ENCODE peak calls at places on chromosomes 5 and 9, in four cellular contexts. P, J, H and V are unnamed samples.
A peak's percentile ranks its signal among the peaks of the same experiment; 100 is the strongest.

GRCh38 chr9:133742849-133743444 is 4.8 kb upstream of the SARDH start:
- DNase-seq in H (peak; percentile 84), P (peak; percentile 78), J (peak; percentile 71), V (peak; percentile 69)

GRCh38 chr9:137146527-137146918 is 7.6 kb downstream of the GRIN1 start:
- DNase-seq in H (no peak), P (no peak), J (no peak), V (no peak)

GRCh38 chr9:99231708-99232107 is 9.6 kb downstream of the SEC61B start:
- DNase-seq in H (peak; percentile 58), P (no peak), J (no peak), V (no peak)

GRCh38 chr5:17217421-17218352 is at the start of gene BASP1:
- DNase-seq in H (peak; percentile 85), J (peak; percentile 73), P (peak; percentile 80), V (peak; percentile 70)

GRCh38 chr5:159095218-159095617 is 4.5 kb downstream of the EBF1 start:
- DNase-seq in J (no peak), H (no peak), P (peak; percentile 55), V (peak; percentile 26)

GRCh38 chr5:36177715-36178556 is 26.0 kb downstream of the SKP2 start:
- DNase-seq in P (no peak), J (no peak), H (peak; percentile 57), V (no peak)

GRCh38 chr5:10779592-10779991 is 18.6 kb upstream of the DAP start:
- DNase-seq in J (no peak), H (no peak), P (no peak), V (no peak)

GRCh38 chr9:104747565-104748358 is at the start of gene NIPSNAP3A:
- DNase-seq in H (peak; percentile 88), J (peak; percentile 89), P (peak; percentile 91), V (peak; percentile 78)

GRCh38 chr5:60023255-60023654 is 129.7 kb upstream of the PDE4D start:
- DNase-seq in J (no peak), H (no peak), P (no peak), V (no peak)

GRCh38 chr9:7315746-7316457 is 483.7 kb downstream of the DMAC1 start:
- DNase-seq in J (no peak), P (no peak), H (no peak), V (peak; percentile 50)

DNA sequence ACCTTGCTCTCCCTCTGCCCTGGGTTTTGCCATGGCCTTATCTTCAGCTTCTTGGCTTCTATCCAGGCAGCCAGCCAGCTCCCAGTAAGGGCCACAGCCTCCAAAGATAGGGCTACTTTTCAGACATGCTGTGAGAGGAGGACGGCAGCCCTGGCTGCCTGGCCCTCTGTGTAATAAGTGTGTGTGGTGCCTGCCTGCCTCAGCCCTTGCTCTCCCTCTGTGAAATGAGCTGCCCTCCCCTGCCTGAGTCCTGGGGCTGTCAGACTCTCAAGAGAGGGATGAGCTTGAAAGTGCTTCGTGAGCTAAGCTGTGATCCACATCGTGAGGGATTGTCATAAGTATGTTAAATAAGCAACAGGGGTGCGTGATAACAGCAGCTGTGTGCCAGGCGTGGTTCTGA is 8.1 kb downstream of the NDST1 start:
- DNase-seq in P (peak; percentile 48), H (no peak), J (peak; percentile 56), V (no peak)
- H3K36me3 ChIP-seq in P (peaks cover 4% of the 10 kb centered on the region), H (no peaks in the 10 kb centered on the region), J (peaks cover 11% of the 10 kb centered on the region), V (no peaks in the 10 kb centered on the region)

GRCh38 chr5:87097664-87098063 is 170.0 kb upstream of the RASA1 start:
- DNase-seq in J (no peak), H (no peak), P (no peak), V (no peak)

GRCh38 chr5:87094833-87095232 is 172.8 kb upstream of the RASA1 start:
- DNase-seq in P (no peak), J (no peak), H (no peak), V (no peak)

GRCh38 chr5:87099246-87099914 is 168.3 kb upstream of the RASA1 start:
- DNase-seq in H (no peak), J (no peak), P (no peak), V (no peak)

GRCh38 chr5:87095787-87096186 is 171.9 kb upstream of the RASA1 start:
- DNase-seq in H (no peak), P (no peak), J (no peak), V (no peak)

DNA sequence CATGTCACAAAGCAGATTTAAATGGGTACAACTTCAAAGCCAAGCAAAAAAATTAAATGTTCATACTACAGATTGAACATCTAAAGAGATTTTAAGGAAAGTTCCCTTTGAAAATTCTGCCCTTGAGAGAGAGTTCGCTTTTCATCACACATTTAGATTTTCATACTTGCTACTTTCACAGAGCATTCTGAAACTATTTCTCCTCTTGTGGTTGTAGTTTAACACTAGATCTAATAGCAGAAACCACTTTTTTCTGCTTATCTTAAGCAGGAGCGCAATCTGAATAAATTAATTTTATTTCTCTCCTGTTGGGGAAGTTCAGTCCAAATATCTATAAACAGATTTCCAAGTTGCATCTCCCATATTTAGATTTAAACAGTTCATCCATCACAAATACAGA is 173.3 kb upstream of the RASA1 start:
- DNase-seq in J (no peak), P (no peak), H (no peak), V (no peak)
- TF ChIP-seq CTCF in J (no peak), P (no peak), H (no peak), V (no peak)

GRCh38 chr5:140245926-140246325 is 57.0 kb downstream of the PFDN1 start:
- DNase-seq in H (no peak), J (no peak), P (no peak), V (no peak)

GRCh38 chr5:140244525-140245025 is 58.3 kb downstream of the PFDN1 start:
- DNase-seq in J (peak; percentile 91), H (peak; percentile 89), P (peak; percentile 95), V (peak; percentile 92)

GRCh38 chr5:140246378-140247122 is 56.4 kb downstream of the PFDN1 start:
- DNase-seq in H (no peak), P (peak; percentile 72), J (peak; percentile 47), V (peak; percentile 71)

GRCh38 chr5:140243855-140244254 is 59.0 kb downstream of the PFDN1 start:
- DNase-seq in P (no peak), H (no peak), J (no peak), V (no peak)

DNA sequence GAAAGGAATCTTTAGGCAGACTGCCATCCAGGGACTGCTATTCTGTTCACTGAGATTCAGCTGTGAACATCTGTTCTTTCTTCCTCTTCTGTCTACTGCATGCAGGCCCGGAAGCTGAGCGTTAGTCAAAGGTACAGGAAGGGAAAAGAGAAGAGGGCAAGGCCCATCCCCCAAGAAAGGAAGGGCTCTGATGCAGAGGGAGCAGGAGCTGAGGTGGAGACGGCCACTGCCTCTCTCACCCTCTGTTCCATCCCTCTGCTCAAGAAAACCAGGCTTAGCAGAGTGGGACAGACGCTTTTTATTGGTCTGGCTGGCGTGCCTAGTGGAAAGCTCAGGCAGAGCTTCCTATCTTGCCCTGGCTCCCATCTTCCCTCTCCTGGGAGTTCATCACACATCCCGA is 57.5 kb downstream of the PFDN1 start:
- DNase-seq in P (no peak), H (peak; percentile 79), J (no peak), V (no peak)
- H3K27ac ChIP-seq in P (peak overlapping the region; percentile 88), H (peak overlapping the region; percentile 70), J (peak overlapping the region; percentile 92), V (peak overlapping the region; percentile 65)

DNA sequence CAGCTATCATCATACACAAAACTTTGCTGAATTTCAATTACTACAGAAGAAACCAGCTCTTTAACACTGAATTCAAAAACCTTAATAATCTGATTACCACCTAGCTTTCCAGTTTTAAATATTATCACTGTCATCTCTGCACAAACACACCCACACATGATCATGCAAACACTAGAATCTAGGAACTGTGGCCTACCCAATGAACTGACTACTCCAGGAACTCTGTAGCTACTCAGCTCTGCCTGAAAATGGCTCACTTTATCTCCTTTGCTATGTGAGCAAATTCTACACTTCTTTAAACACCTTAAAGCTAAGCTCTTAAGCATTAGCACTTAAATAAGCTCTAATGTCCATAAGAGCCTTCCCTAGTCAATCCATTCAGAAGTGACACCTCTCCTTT is 123.3 kb upstream of the DPYSL3 start:
- DNase-seq in P (no peak), J (no peak), H (no peak), V (no peak)
- H3K36me3 ChIP-seq in P (no peaks in the 10 kb centered on the region), J (no peaks in the 10 kb centered on the region), H (no peaks in the 10 kb centered on the region), V (no peaks in the 10 kb centered on the region)

GRCh38 chr5:145797336-145797735 is 37.8 kb downstream of the PRELID2 start:
- DNase-seq in J (no peak), P (no peak), H (no peak), V (no peak)
- TF ChIP-seq CTCF in J (no peak), P (no peak), H (no peak), V (no peak)

GRCh38 chr5:143646961-143647360 is 165.0 kb upstream of the HMHB1 start:
- DNase-seq in P (no peak), J (no peak), H (no peak), V (no peak)
- H3K27ac ChIP-seq in P (no peak overlapping the region), J (no peak overlapping the region), H (no peak overlapping the region), V (no peak overlapping the region)

DNA sequence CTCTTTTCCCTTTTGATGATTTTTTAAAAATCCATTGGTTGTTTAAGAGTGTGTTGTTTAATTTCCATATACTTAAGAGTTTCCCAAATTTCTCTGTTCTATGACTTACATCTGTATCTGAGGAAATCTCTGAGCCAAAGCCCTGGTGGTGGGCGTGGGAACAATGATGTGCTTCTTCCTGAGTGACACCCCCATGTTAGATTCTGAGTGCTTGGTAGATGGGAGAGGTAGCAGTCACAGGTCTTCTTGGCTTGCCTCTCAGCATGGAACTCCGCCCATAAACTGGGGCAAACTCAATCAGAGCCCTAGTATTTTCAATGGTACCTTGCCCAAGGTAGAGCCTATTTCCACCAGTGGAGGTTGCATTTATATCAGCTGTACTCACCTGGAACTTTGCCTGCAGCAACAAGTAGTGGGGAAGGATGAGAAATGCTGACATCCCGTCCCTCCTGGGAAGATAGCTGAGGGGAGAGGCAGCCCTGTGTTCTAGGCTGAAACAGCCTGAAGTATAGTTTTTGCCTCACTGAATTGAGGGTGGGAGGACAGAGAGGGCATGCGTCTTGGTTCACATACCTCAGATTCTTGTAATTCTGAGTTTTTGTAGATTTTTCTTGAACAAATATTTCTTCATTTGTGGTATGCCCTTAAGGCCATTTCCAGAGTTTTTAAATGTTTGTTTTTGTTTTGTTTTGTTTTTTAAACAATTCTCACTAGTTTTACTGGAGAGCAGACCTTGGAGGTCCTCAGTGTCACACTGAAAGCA is 26.4 kb downstream of the C9orf43 start:
- DNase-seq in P (no peak), J (no peak), H (no peak), V (no peak)
- H3K36me3 ChIP-seq in P (no peaks in the 10 kb centered on the region), J (no peaks in the 10 kb centered on the region), H (no peaks in the 10 kb centered on the region), V (no peaks in the 10 kb centered on the region)

DNA sequence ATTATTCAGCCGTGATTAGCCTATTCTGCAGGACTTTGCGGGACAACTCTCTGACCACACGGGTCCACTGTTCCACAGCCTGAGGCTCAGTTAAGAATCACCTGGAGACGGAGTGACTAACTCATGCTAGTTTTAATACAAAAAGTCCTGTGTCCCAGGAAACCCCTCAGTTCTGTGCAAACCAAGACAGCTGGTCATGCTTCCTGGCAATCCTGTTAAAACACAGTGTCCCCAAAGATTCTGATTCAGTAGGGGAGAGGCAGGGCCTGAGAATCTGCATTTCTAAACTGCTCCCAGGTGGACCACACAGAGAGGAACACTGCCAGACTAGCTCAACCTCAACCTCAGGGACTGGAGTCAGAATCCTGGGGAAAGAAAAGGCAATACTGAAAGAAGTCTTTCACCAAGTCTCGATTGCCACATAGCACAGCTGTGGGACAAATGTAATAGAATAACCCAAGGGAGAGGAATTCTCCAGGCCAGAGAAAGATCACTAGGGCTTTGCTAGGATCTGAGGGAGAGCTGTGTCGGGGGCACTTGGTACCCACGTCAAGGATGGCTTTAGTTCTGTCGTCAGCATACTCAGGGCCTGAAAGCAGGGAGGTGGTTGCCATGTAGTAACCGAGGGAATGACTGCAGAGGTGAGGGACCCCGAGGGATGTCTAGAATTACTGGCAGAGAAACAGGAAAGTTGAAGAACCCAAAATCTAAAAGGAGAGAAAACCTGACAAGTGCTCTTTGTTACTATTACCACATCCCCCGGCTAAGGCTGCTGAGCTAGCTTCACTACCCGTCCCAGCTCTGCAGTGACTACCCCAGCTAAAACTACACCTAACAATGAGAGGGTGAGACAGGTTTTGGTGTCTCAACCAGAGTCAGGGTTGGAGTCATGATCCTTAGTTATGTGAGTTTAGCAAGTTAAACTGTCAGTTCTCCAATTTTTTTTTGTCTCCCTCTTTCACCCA is 8.6 kb downstream of the SUSD1 start:
- DNase-seq in P (peak; percentile 70), H (no peak), J (no peak), V (no peak)
- TF ChIP-seq CTCF in P (no peak), H (no peak), J (peak; percentile 13), V (peak; percentile 13)